ENCODE peak calls at places on chromosome 13, in eight cellular contexts. J, D, Q, G, I, U, S and H are unnamed samples.

GRCh38 chr13:43472344-43472743 is 314.4 kb downstream of the ENOX1 start:
- DNase-seq in D (no peak), S (no peak), U (no peak), J (no peak), I (no peak), G (no peak), Q (no peak), H (no peak)

GRCh38 chr13:67515895-67516294 is 285.8 kb upstream of the PCDH9 start:
- DNase-seq in Q (no peak), U (no peak), I (peak), D (no peak), J (no peak), G (peak), S (no peak), H (no peak)

GRCh38 chr13:94829801-94830200 is 117.5 kb upstream of the SOX21 start:
- DNase-seq in G (no peak), Q (no peak), S (no peak), U (no peak), D (no peak), J (no peak), I (no peak), H (no peak)

GRCh38 chr13:110797230-110797877 is 83.9 kb downstream of the ING1 start:
- DNase-seq in G (no peak), I (peak), S (no peak), U (no peak), D (no peak), Q (no peak), J (no peak), H (no peak)

GRCh38 chr13:114115796-114116195 is 16.6 kb downstream of the RASA3 start:
- DNase-seq in Q (no peak), I (no peak), S (no peak), D (no peak), J (peak), U (no peak), G (no peak), H (no peak)

GRCh38 chr13:101473458-101473857 is 21.0 kb downstream of the ITGBL1 start:
- DNase-seq in D (no peak), J (no peak), I (peak), G (peak), S (no peak), U (no peak), Q (no peak), H (no peak)

GRCh38 chr13:73190477-73190876 is 131.7 kb downstream of the KLF5 start:
- DNase-seq in Q (no peak), D (no peak), J (no peak), U (no peak), S (no peak), G (no peak), I (peak), H (no peak)

GRCh38 chr13:105441406-105441805 is 1094.1 kb downstream of the EFNB2 start:
- DNase-seq in J (no peak), I (no peak), S (no peak), U (no peak), Q (no peak), D (no peak), G (peak), H (no peak)

GRCh38 chr13:31067416-31068118 is 94.1 kb downstream of the HSPH1 start:
- DNase-seq in U (no peak), G (peak), I (peak), J (no peak), Q (no peak), S (no peak), D (no peak), H (no peak)

GRCh38 chr13:27353166-27353583 is 71.2 kb upstream of the GTF3A start:
- DNase-seq in S (no peak), J (no peak), I (peak), Q (no peak), D (no peak), G (peak), U (no peak), H (no peak)

GRCh38 chr13:45833242-45833641 is 18.3 kb downstream of the SIAH3 start:
- DNase-seq in D (no peak), S (no peak), Q (no peak), U (no peak), I (no peak), J (no peak), G (no peak), H (no peak)

GRCh38 chr13:27533155-27533643 is 82.8 kb upstream of the MTIF3 start:
- DNase-seq in Q (peak), S (peak), U (peak), D (peak), G (peak), J (no peak), I (peak), H (peak)